ENCODE peak calls at places on chromosomes 12 and 14, in eight cellular contexts. R is AG04450, E is right atrium auricular region, J is brain microvascular endothelial cell, W is left ventricle myocardium inferior, T is fibroblast of lung, B is tibial artery, L is thoracic aorta. H is an unnamed sample.

GRCh38 chr12:54033106-54033979 is 493 bp downstream of the HOXC5 start:
- DNase-seq in R (no peak), E (no peak), J (no peak), W (no peak), T (no peak), B (peak), L (no peak), H (no peak)

GRCh38 chr12:125533434-125534029 is 468.3 kb downstream of the AACS start:
- DNase-seq in R (no peak), E (no peak), J (no peak), W (peak), T (no peak), B (no peak), L (no peak), H (peak)

GRCh38 chr12:49038291-49038955 is 19.8 kb upstream of the PRKAG1 start:
- DNase-seq in R (no peak), E (no peak), J (no peak), W (no peak), T (no peak), B (no peak), L (no peak), H (no peak)

GRCh38 chr14:76701981-76702380 is 59.3 kb upstream of the VASH1 start:
- DNase-seq in R (no peak), E (peak), J (no peak), W (peak), T (no peak), B (peak), L (peak), H (no peak)

GRCh38 chr14:76577090-76577489 is 184.2 kb upstream of the VASH1 start:
- DNase-seq in R (no peak), E (no peak), J (no peak), W (no peak), T (no peak), B (no peak), L (no peak), H (no peak)

GRCh38 chr12:59036973-59037807 is 116.9 kb upstream of the LRIG3 start:
- DNase-seq in R (no peak), E (no peak), J (peak), W (no peak), T (no peak), B (no peak), L (no peak), H (no peak)

GRCh38 chr12:68483592-68484373 is 126.9 kb upstream of the RAP1B start:
- DNase-seq in R (no peak), E (no peak), J (peak), W (no peak), T (peak), B (no peak), L (no peak), H (no peak)

GRCh38 chr12:118625050-118625675 is 248.8 kb downstream of the SUDS3 start:
- DNase-seq in R (no peak), E (no peak), J (no peak), W (no peak), T (no peak), B (no peak), L (no peak), H (no peak)

GRCh38 chr14:43568022-43568421 is 939.1 kb downstream of the FSCB start:
- DNase-seq in R (no peak), E (no peak), J (no peak), W (no peak), T (no peak), B (no peak), L (no peak), H (no peak)

GRCh38 chr14:71322660-71323250 is 415.5 kb downstream of the PCNX1 start:
- DNase-seq in R (no peak), E (no peak), J (peak), W (no peak), T (peak), B (no peak), L (no peak), H (no peak)

GRCh38 chr12:94740601-94741362 is 90.4 kb upstream of the TMCC3 start:
- DNase-seq in R (no peak), E (no peak), J (no peak), W (no peak), T (no peak), B (no peak), L (no peak), H (no peak)

GRCh38 chr12:26845984-26846383 is 13.0 kb upstream of the ITPR2 start:
- DNase-seq in R (peak), E (peak), J (peak), W (no peak), T (peak), B (no peak), L (no peak), H (no peak)

GRCh38 chr12:81888341-81888740 is 129.2 kb upstream of the PPFIA2 start:
- DNase-seq in R (no peak), E (no peak), J (no peak), W (no peak), T (no peak), B (no peak), L (no peak), H (no peak)

GRCh38 chr14:62030387-62030786 is 268.2 kb downstream of the SNAPC1 start:
- DNase-seq in R (no peak), E (no peak), J (no peak), W (no peak), T (no peak), B (no peak), L (no peak), H (no peak)

GRCh38 chr14:35292051-35292769 is at the start of gene PSMA6:
- DNase-seq in R (peak), E (peak), J (peak), W (peak), T (peak), B (peak), L (peak), H (peak)

GRCh38 chr14:49552630-49553029 is 33.5 kb downstream of the RPS29 start:
- DNase-seq in R (no peak), E (no peak), J (no peak), W (no peak), T (no peak), B (no peak), L (no peak), H (no peak)

DNA sequence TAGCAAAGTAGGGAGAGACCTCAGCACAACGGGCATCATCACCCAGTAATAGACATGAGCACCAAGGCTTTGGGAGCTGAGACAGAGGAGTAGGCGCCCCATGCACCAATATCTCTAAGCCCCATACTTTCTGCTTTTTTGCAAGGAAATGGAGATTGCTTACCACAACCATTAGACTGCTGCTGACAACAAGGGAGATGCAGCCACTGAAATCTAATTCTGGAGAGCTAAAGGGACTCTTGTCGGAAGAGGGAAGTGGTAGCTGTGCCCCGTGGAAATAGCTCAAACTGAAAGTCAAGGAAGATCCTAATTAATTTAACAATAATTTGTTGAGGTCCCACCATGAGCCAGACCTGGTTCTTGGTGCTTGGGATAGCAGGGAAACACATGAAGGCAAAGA is 1131.1 kb downstream of the BCL11B start:
- DNase-seq in R (no peak), E (no peak), J (no peak), W (no peak), T (no peak), B (no peak), L (no peak), H (no peak)
- H3K4me3 ChIP-seq in R (no peak), E (no peak), J (no peak), W (no peak), T (no peak), B (no peak), L (no peak), H (no peak)

GRCh38 chr12:100554608-100555077 is 18.8 kb upstream of the GAS2L3 start:
- DNase-seq in R (peak), E (no peak), J (peak), W (no peak), T (peak), B (no peak), L (no peak), H (no peak)

GRCh38 chr12:100557357-100557756 is 16.1 kb upstream of the GAS2L3 start:
- DNase-seq in R (no peak), E (no peak), J (no peak), W (no peak), T (no peak), B (no peak), L (no peak), H (no peak)

GRCh38 chr12:100553851-100554404 is 19.6 kb upstream of the GAS2L3 start:
- DNase-seq in R (no peak), E (no peak), J (no peak), W (no peak), T (peak), B (no peak), L (no peak), H (no peak)

DNA sequence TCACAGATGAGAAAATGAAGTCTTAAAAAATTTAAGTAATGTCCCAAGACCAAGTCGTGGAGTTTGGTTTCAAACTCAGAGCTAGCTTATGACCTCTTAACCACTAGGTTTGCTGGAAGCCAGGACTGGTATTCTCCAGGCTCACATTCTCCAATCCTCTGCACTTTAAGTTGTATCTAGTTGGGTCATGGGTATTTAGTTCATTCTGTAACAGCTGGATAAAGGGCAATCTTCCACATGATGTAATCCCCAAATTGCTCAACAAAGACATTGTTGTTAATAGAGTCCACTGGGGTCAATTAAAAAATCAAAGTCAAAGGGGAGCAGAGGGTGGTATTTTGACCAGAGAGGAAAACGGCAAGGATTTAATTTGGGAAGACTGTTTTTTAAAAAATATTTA is 17.8 kb upstream of the GAS2L3 start:
- DNase-seq in R (no peak), E (no peak), J (no peak), W (no peak), T (peak), B (no peak), L (no peak), H (no peak)
- TF ChIP-seq CTCF in R (no peak), E (no peak), J (no peak), W (no peak), T (no peak), B (no peak), L (no peak), H (no peak)

DNA sequence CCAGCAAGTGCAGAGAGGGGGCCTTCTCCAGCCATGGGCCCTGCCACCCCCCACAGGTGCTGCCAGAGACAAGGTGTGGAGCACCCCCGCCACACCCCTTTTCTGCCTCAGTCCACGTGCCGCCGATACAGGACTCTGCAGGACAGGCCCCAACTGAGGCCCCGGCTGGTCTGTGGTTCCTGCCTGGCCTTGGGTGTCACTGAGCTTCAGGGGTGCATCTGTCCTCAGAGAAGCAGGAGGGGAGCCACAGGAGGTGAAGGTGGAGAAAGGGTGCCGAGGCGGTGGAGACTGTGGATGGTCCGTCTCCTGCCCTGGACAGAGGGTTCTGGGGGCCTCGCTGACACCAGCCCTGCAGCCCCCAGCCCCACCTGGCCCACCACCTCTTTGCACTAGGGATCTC is 63.1 kb downstream of the KIF26A start:
- DNase-seq in R (no peak), E (no peak), J (no peak), W (no peak), T (no peak), B (no peak), L (no peak), H (no peak)
- H3K27ac ChIP-seq in R (no peak), E (no peak), J (no peak), W (no peak), T (no peak), B (no peak), L (no peak), H (no peak)

DNA sequence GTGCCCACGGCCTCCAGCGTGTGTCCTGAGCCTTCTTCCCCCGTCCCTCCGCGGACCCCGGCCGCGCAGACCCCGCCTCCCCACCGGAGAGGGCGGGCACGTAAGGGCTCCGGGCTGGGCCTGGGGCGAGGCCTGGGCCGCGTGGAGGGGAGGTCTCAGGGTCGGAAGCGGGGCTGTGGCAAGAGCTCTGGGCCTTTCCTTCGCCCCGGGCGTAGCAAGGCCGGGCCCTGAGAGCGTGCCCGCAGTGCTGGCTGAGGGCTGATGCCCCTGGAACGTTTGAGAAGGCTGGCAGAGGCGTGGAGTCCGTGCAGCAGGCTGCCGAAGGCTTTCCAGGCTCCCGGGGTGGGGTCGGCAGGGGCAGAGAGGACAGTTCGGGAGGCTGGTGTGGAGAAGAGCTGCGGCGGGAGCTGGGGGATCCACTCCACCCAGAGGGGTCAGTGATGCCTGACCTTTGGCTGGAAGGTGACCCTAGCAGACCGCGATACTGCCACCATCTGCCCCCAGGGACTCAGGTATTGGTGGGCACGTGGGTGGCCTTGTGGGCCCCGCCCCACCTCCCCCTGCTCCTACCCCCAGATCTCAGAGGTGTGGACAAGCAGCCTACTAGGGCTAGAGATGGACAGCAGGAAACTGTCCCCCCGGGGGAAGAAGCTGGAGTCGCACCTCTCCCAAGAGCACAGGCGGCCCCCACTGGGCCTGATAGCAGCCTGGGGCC is 545 bp downstream of the TEX22 start:
- DNase-seq in R (no peak), E (no peak), J (no peak), W (no peak), T (no peak), B (no peak), L (no peak), H (no peak)
- H3K4me3 ChIP-seq in R (peak), E (peak), J (peak), W (peak), T (peak), B (peak), L (peak), H (peak)

GRCh38 chr14:91893659-91894058 is 26.3 kb upstream of the TC2N start:
- DNase-seq in R (no peak), E (no peak), J (no peak), W (no peak), T (peak), B (no peak), L (no peak), H (no peak)

GRCh38 chr14:91890291-91890749 is 23.0 kb upstream of the TC2N start:
- DNase-seq in R (no peak), E (no peak), J (no peak), W (no peak), T (no peak), B (no peak), L (no peak), H (no peak)

GRCh38 chr14:91891081-91891480 is 23.7 kb upstream of the TC2N start:
- DNase-seq in R (no peak), E (no peak), J (no peak), W (no peak), T (no peak), B (no peak), L (no peak), H (peak)

GRCh38 chr14:91891721-91892220 is 24.4 kb upstream of the TC2N start:
- DNase-seq in R (no peak), E (no peak), J (no peak), W (no peak), T (peak), B (no peak), L (no peak), H (peak)

GRCh38 chr14:91892918-91893527 is 25.7 kb upstream of the TC2N start:
- DNase-seq in R (no peak), E (no peak), J (no peak), W (no peak), T (no peak), B (no peak), L (no peak), H (no peak)
- TF ChIP-seq CTCF in R (peak), E (peak), J (peak), W (peak), T (peak), B (peak), L (peak), H (peak)

DNA sequence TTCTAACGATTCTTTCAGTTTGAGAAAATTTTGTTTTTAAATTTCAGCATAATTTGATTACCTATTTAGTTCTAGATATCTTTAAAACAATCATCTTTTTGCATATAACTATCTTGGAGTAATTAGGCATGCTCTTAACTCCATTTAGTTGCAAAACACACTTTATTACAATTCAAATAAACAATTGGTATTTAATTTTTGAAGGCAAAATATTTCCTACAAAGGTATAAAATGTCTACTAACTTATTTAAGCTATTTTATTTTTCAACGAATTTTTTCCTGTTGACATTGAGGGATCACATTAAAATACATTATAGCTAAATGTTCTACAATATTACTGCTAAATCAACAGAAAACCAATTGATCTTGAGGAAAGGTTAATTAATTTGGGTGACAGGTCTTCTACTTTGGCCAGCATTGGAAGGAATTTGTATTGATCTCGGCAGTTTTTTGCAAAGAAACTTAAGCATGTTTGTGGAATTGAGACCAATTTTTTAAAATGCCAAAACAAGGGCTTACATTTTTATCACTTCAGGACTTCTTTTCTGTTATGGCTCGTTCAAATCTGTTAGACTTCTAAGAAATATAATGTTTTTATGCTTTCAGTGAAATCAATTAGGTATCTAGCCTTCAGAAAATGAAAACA is 8.1 kb downstream of the FOXA1 start:
- DNase-seq in R (no peak), E (no peak), J (no peak), W (no peak), T (no peak), B (no peak), L (no peak), H (no peak)
- H3K27ac ChIP-seq in R (no peak), E (no peak), J (no peak), W (no peak), T (no peak), B (no peak), L (no peak), H (no peak)

DNA sequence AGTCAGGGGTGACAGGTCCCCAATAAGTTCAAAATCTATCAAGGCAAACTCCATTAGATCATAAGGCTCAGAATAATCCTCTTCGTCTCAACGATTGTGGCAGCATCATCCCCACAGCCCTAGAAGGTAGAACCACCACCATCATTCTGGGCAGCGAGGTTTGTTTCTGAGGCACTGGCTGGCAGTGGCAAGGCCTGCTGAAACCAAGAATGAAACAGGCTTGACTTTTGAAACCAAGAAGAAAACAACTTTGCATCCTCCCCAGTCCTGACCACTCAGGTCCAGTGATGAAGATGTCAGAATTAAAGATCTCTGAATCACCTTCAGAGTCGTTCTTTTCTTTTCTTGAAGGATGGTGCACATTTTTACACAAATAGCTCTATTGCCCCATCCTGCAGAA is 152.6 kb upstream of the SYT1 start:
- DNase-seq in R (no peak), E (no peak), J (no peak), W (no peak), T (no peak), B (no peak), L (no peak), H (no peak)
- H3K4me3 ChIP-seq in R (no peak), E (no peak), J (no peak), W (no peak), T (no peak), B (no peak), L (no peak), H (no peak)

GRCh38 chr12:76303989-76304460 is 44.2 kb downstream of the BBS10 start:
- DNase-seq in R (no peak), E (no peak), J (no peak), W (no peak), T (no peak), B (no peak), L (no peak), H (no peak)
- TF ChIP-seq CTCF in R (no peak), E (no peak), J (no peak), W (no peak), T (no peak), B (no peak), L (no peak), H (no peak)

GRCh38 chr12:131928765-131929529 is at the start of gene PUS1:
- DNase-seq in R (peak), E (peak), J (peak), W (peak), T (peak), B (peak), L (peak), H (peak)
- H3K27ac ChIP-seq in R (peak), E (peak), J (peak), W (peak), T (peak), B (peak), L (peak), H (peak)

H was measured in dorsolateral prefrontal cortex.